ENCODE peak calls at places on chromosomes 16 and 17, in ten cellular contexts. One of them, this sample, is unnamed.

GRCh38 chr16:31416371-31416770 is 11.8 kb downstream of the COX6A2 start:
- DNase-seq in WERI-Rb-1: no peak
- DNase-seq in endodermal cell: no peak
- DNase-seq in prostate gland: no peak
- DNase-seq in H1: no peak
- DNase-seq in cardiac muscle cell: no peak
- DNase-seq in GM23338: no peak
- DNase-seq in heart right ventricle: no peak
- DNase-seq in colonic mucosa: no peak
- DNase-seq in choroid plexus epithelial cell: no peak
- DNase-seq in this sample: no peak

GRCh38 chr17:59328534-59329095 is 2.8 kb upstream of the YPEL2 start:
- DNase-seq in WERI-Rb-1: peak; percentile 37
- DNase-seq in endodermal cell: no peak
- DNase-seq in prostate gland: no peak
- DNase-seq in H1: no peak
- DNase-seq in cardiac muscle cell: no peak
- DNase-seq in GM23338: no peak
- DNase-seq in heart right ventricle: no peak
- DNase-seq in colonic mucosa: no peak
- DNase-seq in choroid plexus epithelial cell: no peak
- DNase-seq in this sample: no peak

GRCh38 chr17:72602517-72603345 is 481.9 kb downstream of the SOX9 start:
- DNase-seq in WERI-Rb-1: no peak
- DNase-seq in endodermal cell: peak; percentile 89
- DNase-seq in prostate gland: no peak
- DNase-seq in H1: peak; percentile 53
- DNase-seq in cardiac muscle cell: peak; percentile 58
- DNase-seq in GM23338: peak; percentile 90
- DNase-seq in heart right ventricle: no peak
- DNase-seq in colonic mucosa: peak; percentile 75
- DNase-seq in choroid plexus epithelial cell: peak; percentile 76
- DNase-seq in this sample: peak; percentile 45

GRCh38 chr17:46032909-46033308 is 33.9 kb downstream of the STH start:
- DNase-seq in WERI-Rb-1: no peak
- DNase-seq in endodermal cell: no peak
- DNase-seq in prostate gland: no peak
- DNase-seq in H1: no peak
- DNase-seq in cardiac muscle cell: no peak
- DNase-seq in GM23338: no peak
- DNase-seq in heart right ventricle: no peak
- DNase-seq in colonic mucosa: no peak
- DNase-seq in choroid plexus epithelial cell: no peak
- DNase-seq in this sample: no peak

GRCh38 chr16:86392751-86393150 is 117.6 kb upstream of the FOXF1 start:
- DNase-seq in WERI-Rb-1: no peak
- DNase-seq in endodermal cell: no peak
- DNase-seq in prostate gland: no peak
- DNase-seq in H1: no peak
- DNase-seq in cardiac muscle cell: no peak
- DNase-seq in GM23338: no peak
- DNase-seq in heart right ventricle: no peak
- DNase-seq in colonic mucosa: no peak
- DNase-seq in choroid plexus epithelial cell: no peak
- DNase-seq in this sample: no peak

GRCh38 chr16:10641953-10642949 is 52.5 kb downstream of the TEKT5 start:
- DNase-seq in WERI-Rb-1: peak; percentile 55
- DNase-seq in endodermal cell: peak; percentile 85
- DNase-seq in prostate gland: no peak
- DNase-seq in H1: peak; percentile 68
- DNase-seq in cardiac muscle cell: no peak
- DNase-seq in GM23338: peak; percentile 76
- DNase-seq in heart right ventricle: no peak
- DNase-seq in colonic mucosa: no peak
- DNase-seq in choroid plexus epithelial cell: no peak
- DNase-seq in this sample: no peak

GRCh38 chr17:83192161-83192788 is 112.9 kb downstream of the METRNL start:
- DNase-seq in WERI-Rb-1: peak; percentile 13
- DNase-seq in endodermal cell: no peak
- DNase-seq in prostate gland: no peak
- DNase-seq in H1: peak; percentile 16
- DNase-seq in cardiac muscle cell: no peak
- DNase-seq in GM23338: no peak
- DNase-seq in heart right ventricle: no peak
- DNase-seq in colonic mucosa: peak; percentile 17
- DNase-seq in choroid plexus epithelial cell: no peak
- DNase-seq in this sample: no peak

GRCh38 chr16:84482951-84483881 is 21.2 kb downstream of the MEAK7 start:
- DNase-seq in WERI-Rb-1: no peak
- DNase-seq in endodermal cell: no peak
- DNase-seq in prostate gland: no peak
- DNase-seq in H1: peak; percentile 31
- DNase-seq in cardiac muscle cell: no peak
- DNase-seq in GM23338: no peak
- DNase-seq in heart right ventricle: no peak
- DNase-seq in colonic mucosa: peak; percentile 15
- DNase-seq in choroid plexus epithelial cell: no peak
- DNase-seq in this sample: no peak

GRCh38 chr17:49438439-49438861 is 23.8 kb upstream of the PHB1 start:
- DNase-seq in WERI-Rb-1: no peak
- DNase-seq in endodermal cell: peak; percentile 80
- DNase-seq in prostate gland: no peak
- DNase-seq in H1: peak; percentile 61
- DNase-seq in cardiac muscle cell: no peak
- DNase-seq in GM23338: peak; percentile 32
- DNase-seq in heart right ventricle: no peak
- DNase-seq in colonic mucosa: no peak
- DNase-seq in choroid plexus epithelial cell: no peak
- DNase-seq in this sample: no peak

GRCh38 chr17:45895304-45895968 is 1.1 kb downstream of the MAPT start:
- DNase-seq in WERI-Rb-1: peak; percentile 55
- DNase-seq in endodermal cell: peak; percentile 76
- DNase-seq in prostate gland: no peak
- DNase-seq in H1: peak; percentile 69
- DNase-seq in cardiac muscle cell: peak; percentile 11
- DNase-seq in GM23338: peak; percentile 51
- DNase-seq in heart right ventricle: no peak
- DNase-seq in colonic mucosa: no peak
- DNase-seq in choroid plexus epithelial cell: peak; percentile 12
- DNase-seq in this sample: no peak

GRCh38 chr17:81254955-81255717 is 16.0 kb downstream of the NDUFAF8 start:
- DNase-seq in WERI-Rb-1: peak; percentile 91
- DNase-seq in endodermal cell: peak; percentile 93
- DNase-seq in prostate gland: peak; percentile 95
- DNase-seq in H1: peak; percentile 68
- DNase-seq in cardiac muscle cell: peak; percentile 83
- DNase-seq in GM23338: peak; percentile 84
- DNase-seq in heart right ventricle: peak; percentile 84
- DNase-seq in colonic mucosa: peak; percentile 90
- DNase-seq in choroid plexus epithelial cell: peak; percentile 79
- DNase-seq in this sample: peak; percentile 79

GRCh38 chr17:74234482-74234881 is 21.1 kb downstream of the TTYH2 start:
- DNase-seq in WERI-Rb-1: no peak
- DNase-seq in endodermal cell: no peak
- DNase-seq in prostate gland: no peak
- DNase-seq in H1: no peak
- DNase-seq in cardiac muscle cell: no peak
- DNase-seq in GM23338: no peak
- DNase-seq in heart right ventricle: no peak
- DNase-seq in colonic mucosa: no peak
- DNase-seq in choroid plexus epithelial cell: no peak
- DNase-seq in this sample: no peak

GRCh38 chr16:1492082-1492922 is 858 bp upstream of the TELO2 start:
- DNase-seq in WERI-Rb-1: no peak
- DNase-seq in endodermal cell: no peak
- DNase-seq in prostate gland: no peak
- DNase-seq in H1: no peak
- DNase-seq in cardiac muscle cell: no peak
- DNase-seq in GM23338: no peak
- DNase-seq in heart right ventricle: no peak
- DNase-seq in colonic mucosa: no peak
- DNase-seq in choroid plexus epithelial cell: no peak
- DNase-seq in this sample: no peak
- H3K4me3 ChIP-seq in WERI-Rb-1: peak overlapping the region; percentile 34
- H3K4me3 ChIP-seq in endodermal cell: peak overlapping the region; percentile 80
- H3K4me3 ChIP-seq in prostate gland: no peak overlapping the region
- H3K4me3 ChIP-seq in H1: peak overlapping the region; percentile 52
- H3K4me3 ChIP-seq in cardiac muscle cell: peak overlapping the region; percentile 76
- H3K4me3 ChIP-seq in GM23338: peak overlapping the region; percentile 85
- H3K4me3 ChIP-seq in heart right ventricle: no peak overlapping the region
- H3K4me3 ChIP-seq in colonic mucosa: peak overlapping the region; percentile 91
- H3K4me3 ChIP-seq in choroid plexus epithelial cell: peak overlapping the region; percentile 74
- H3K4me3 ChIP-seq in this sample: peak overlapping the region; percentile 74

DNA sequence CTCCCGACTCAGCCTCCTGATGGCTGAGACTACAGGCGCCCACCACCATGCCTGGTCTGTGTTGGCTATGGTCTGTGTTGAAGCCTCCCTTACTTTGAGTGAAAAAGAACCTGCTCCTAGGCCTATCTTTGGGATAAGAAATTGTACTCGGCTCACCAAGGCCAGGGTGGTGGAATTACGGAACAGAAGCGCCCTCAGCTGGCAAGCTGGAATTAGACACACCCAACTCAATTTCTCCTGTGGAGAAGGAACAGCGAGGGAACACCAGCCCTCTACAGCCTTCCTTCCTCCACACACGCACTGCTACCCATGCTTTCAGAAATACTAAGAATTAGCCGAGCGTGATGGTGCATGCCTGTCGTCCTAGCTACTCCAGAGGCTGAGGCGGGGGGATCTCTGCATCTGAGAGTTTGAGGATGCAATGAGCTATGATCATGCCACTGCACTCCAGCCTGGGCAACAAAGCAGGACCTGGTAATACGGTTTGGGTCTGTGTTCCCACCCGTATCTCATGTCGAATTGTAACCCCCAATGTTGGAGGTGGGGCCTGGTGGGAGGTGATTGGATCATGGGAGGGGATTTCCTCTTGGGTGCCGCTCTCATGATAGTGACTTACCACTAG is 40.1 kb upstream of the RBBP6 start:
- DNase-seq in WERI-Rb-1: peak; percentile 71
- DNase-seq in endodermal cell: peak; percentile 92
- DNase-seq in prostate gland: no peak
- DNase-seq in H1: peak; percentile 77
- DNase-seq in cardiac muscle cell: peak; percentile 39
- DNase-seq in GM23338: peak; percentile 91
- DNase-seq in heart right ventricle: no peak
- DNase-seq in colonic mucosa: peak; percentile 22
- DNase-seq in choroid plexus epithelial cell: peak; percentile 57
- DNase-seq in this sample: peak; percentile 29
- TF ChIP-seq CTCF in WERI-Rb-1: peak; percentile 90
- TF ChIP-seq CTCF in endodermal cell: peak; percentile 89
- TF ChIP-seq CTCF in prostate gland: no peak
- TF ChIP-seq CTCF in H1: peak; percentile 69
- TF ChIP-seq CTCF in cardiac muscle cell: peak; percentile 50
- TF ChIP-seq CTCF in GM23338: peak; percentile 92
- TF ChIP-seq CTCF in heart right ventricle: peak; percentile 43
- TF ChIP-seq CTCF in colonic mucosa: no peak
- TF ChIP-seq CTCF in choroid plexus epithelial cell: peak; percentile 67
- TF ChIP-seq CTCF in this sample: peak; percentile 39

GRCh38 chr17:9238340-9239259 is 217.3 kb downstream of the NTN1 start:
- DNase-seq in WERI-Rb-1: no peak
- DNase-seq in endodermal cell: no peak
- DNase-seq in prostate gland: no peak
- DNase-seq in H1: no peak
- DNase-seq in cardiac muscle cell: no peak
- DNase-seq in GM23338: no peak
- DNase-seq in heart right ventricle: no peak
- DNase-seq in colonic mucosa: no peak
- DNase-seq in choroid plexus epithelial cell: no peak
- DNase-seq in this sample: no peak

GRCh38 chr17:9239821-9240658 is 218.7 kb downstream of the NTN1 start:
- DNase-seq in WERI-Rb-1: no peak
- DNase-seq in endodermal cell: peak; percentile 93
- DNase-seq in prostate gland: peak; percentile 72
- DNase-seq in H1: peak; percentile 71
- DNase-seq in cardiac muscle cell: peak; percentile 69
- DNase-seq in GM23338: peak; percentile 66
- DNase-seq in heart right ventricle: peak; percentile 78
- DNase-seq in colonic mucosa: peak; percentile 79
- DNase-seq in choroid plexus epithelial cell: peak; percentile 52
- DNase-seq in this sample: peak; percentile 57

GRCh38 chr17:9237661-9238301 is 216.5 kb downstream of the NTN1 start:
- DNase-seq in WERI-Rb-1: no peak
- DNase-seq in endodermal cell: no peak
- DNase-seq in prostate gland: no peak
- DNase-seq in H1: no peak
- DNase-seq in cardiac muscle cell: no peak
- DNase-seq in GM23338: no peak
- DNase-seq in heart right ventricle: no peak
- DNase-seq in colonic mucosa: no peak
- DNase-seq in choroid plexus epithelial cell: no peak
- DNase-seq in this sample: no peak

GRCh38 chr17:9240659-9241370 is 219.5 kb downstream of the NTN1 start:
- DNase-seq in WERI-Rb-1: no peak
- DNase-seq in endodermal cell: peak; percentile 95
- DNase-seq in prostate gland: peak; percentile 55
- DNase-seq in H1: no peak
- DNase-seq in cardiac muscle cell: peak; percentile 68
- DNase-seq in GM23338: peak; percentile 84
- DNase-seq in heart right ventricle: peak; percentile 95
- DNase-seq in colonic mucosa: peak; percentile 84
- DNase-seq in choroid plexus epithelial cell: peak; percentile 32
- DNase-seq in this sample: peak; percentile 65

DNA sequence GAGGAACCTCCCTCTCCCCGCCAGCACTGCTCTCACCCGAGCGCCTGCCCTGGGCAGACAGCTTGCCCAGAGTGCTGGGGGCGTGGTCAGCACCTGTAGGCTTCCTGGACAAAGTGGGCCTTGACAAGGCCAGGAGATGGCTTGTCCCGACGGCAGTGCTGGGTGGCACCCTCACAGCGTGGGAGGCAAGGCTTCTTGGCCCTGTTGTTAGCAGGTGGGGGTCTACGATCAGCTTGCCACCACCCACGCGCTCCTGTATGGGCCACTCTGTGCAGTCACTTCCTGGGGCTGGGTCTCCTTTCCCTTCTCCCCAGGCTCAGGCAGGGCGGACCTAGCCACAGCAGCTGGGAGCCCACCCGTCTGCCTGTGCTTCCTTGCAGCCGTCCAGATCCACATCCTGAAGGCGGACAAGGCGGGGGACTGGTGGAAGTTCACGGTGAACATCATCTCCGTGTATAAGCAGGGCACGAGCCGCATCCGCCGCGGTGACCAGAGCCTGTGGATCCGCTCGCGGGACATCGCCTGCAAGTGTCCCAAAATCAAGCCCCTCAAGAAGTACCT is 218.0 kb downstream of the NTN1 start:
- DNase-seq in WERI-Rb-1: no peak
- DNase-seq in endodermal cell: peak; percentile 82
- DNase-seq in prostate gland: no peak
- DNase-seq in H1: no peak
- DNase-seq in cardiac muscle cell: no peak
- DNase-seq in GM23338: no peak
- DNase-seq in heart right ventricle: no peak
- DNase-seq in colonic mucosa: peak; percentile 45
- DNase-seq in choroid plexus epithelial cell: no peak
- DNase-seq in this sample: no peak
- H3K4me3 ChIP-seq in WERI-Rb-1: no peak overlapping the region
- H3K4me3 ChIP-seq in endodermal cell: peak overlapping the region; percentile 45
- H3K4me3 ChIP-seq in prostate gland: peak overlapping the region; percentile 33
- H3K4me3 ChIP-seq in H1: peak overlapping the region; percentile 41
- H3K4me3 ChIP-seq in cardiac muscle cell: peak overlapping the region; percentile 3
- H3K4me3 ChIP-seq in GM23338: peak overlapping the region; percentile 61
- H3K4me3 ChIP-seq in heart right ventricle: no peak overlapping the region
- H3K4me3 ChIP-seq in colonic mucosa: peak overlapping the region; percentile 30
- H3K4me3 ChIP-seq in choroid plexus epithelial cell: peak overlapping the region; percentile 49
- H3K4me3 ChIP-seq in this sample: peak overlapping the region; percentile 40

GRCh38 chr16:29845656-29846055 is 17.4 kb downstream of the CDIPT start:
- DNase-seq in WERI-Rb-1: no peak
- DNase-seq in endodermal cell: no peak
- DNase-seq in prostate gland: no peak
- DNase-seq in H1: no peak
- DNase-seq in cardiac muscle cell: no peak
- DNase-seq in GM23338: no peak
- DNase-seq in heart right ventricle: no peak
- DNase-seq in colonic mucosa: no peak
- DNase-seq in choroid plexus epithelial cell: no peak
- DNase-seq in this sample: no peak
- TF ChIP-seq CTCF in WERI-Rb-1: no peak
- TF ChIP-seq CTCF in endodermal cell: no peak
- TF ChIP-seq CTCF in prostate gland: no peak
- TF ChIP-seq CTCF in H1: no peak
- TF ChIP-seq CTCF in cardiac muscle cell: no peak
- TF ChIP-seq CTCF in GM23338: no peak
- TF ChIP-seq CTCF in heart right ventricle: no peak
- TF ChIP-seq CTCF in colonic mucosa: no peak
- TF ChIP-seq CTCF in choroid plexus epithelial cell: no peak
- TF ChIP-seq CTCF in this sample: no peak